ENCODE peak calls at places on chromosomes 2 and 18, in eight cellular contexts. K, T, Y, G, Q, O, C and H are unnamed samples.

GRCh38 chr18:53935803-53936202 is 288.7 kb downstream of the MBD2 start:
- DNase-seq in K (no peak), T (no peak), Y (peak; percentile 44), G (peak; percentile 3), Q (no peak), O (no peak), C (no peak), H (no peak)

GRCh38 chr2:43890855-43891254 is 52.1 kb downstream of the ABCG8 start:
- DNase-seq in K (no peak), T (peak; percentile 43), Y (peak; percentile 9), G (peak; percentile 58), Q (no peak), O (peak; percentile 53), C (no peak), H (peak; percentile 65)

GRCh38 chr2:36680012-36680411 is 16.5 kb upstream of the VIT start:
- DNase-seq in K (no peak), T (no peak), Y (no peak), G (no peak), Q (no peak), O (peak; percentile 24), C (no peak), H (peak; percentile 11)

GRCh38 chr2:64453710-64454315 is at the start of gene LGALSL:
- DNase-seq in K (peak; percentile 69), T (peak; percentile 30), Y (peak; percentile 71), G (peak; percentile 63), Q (peak; percentile 76), O (peak; percentile 57), C (peak; percentile 95), H (peak; percentile 76)

GRCh38 chr2:71240794-71241193 is 13.9 kb upstream of the PAIP2B start:
- DNase-seq in K (peak; percentile 66), T (no peak), Y (no peak), G (no peak), Q (no peak), O (no peak), C (no peak), H (no peak)

GRCh38 chr18:48676756-48677368 is 138.0 kb downstream of the CTIF start:
- DNase-seq in K (peak; percentile 64), T (peak; percentile 16), Y (peak; percentile 27), G (peak; percentile 67), Q (peak; percentile 62), O (peak; percentile 43), C (peak; percentile 92), H (peak; percentile 71)

GRCh38 chr2:100781523-100782375 is 38.2 kb upstream of the NPAS2 start:
- DNase-seq in K (no peak), T (no peak), Y (no peak), G (no peak), Q (no peak), O (no peak), C (no peak), H (no peak)

GRCh38 chr2:162177301-162177700 is 25.3 kb upstream of the GCG start:
- DNase-seq in K (no peak), T (no peak), Y (no peak), G (no peak), Q (no peak), O (no peak), C (no peak), H (no peak)

GRCh38 chr2:159126653-159127052 is 158.2 kb downstream of the TANC1 start:
- DNase-seq in K (no peak), T (peak; percentile 98), Y (no peak), G (peak; percentile 87), Q (no peak), O (peak; percentile 97), C (no peak), H (peak; percentile 73)

GRCh38 chr2:5479265-5479928 is 212.8 kb upstream of the SOX11 start:
- DNase-seq in K (no peak), T (no peak), Y (no peak), G (no peak), Q (peak; percentile 35), O (no peak), C (peak; percentile 68), H (no peak)

GRCh38 chr18:32040936-32041335 is 22.3 kb downstream of the RNF125 start:
- DNase-seq in K (no peak), T (no peak), Y (peak; percentile 2), G (no peak), Q (no peak), O (no peak), C (no peak), H (no peak)

GRCh38 chr2:106547104-106547503 is 59.9 kb downstream of the CD8B2 start:
- DNase-seq in K (no peak), T (no peak), Y (no peak), G (no peak), Q (no peak), O (no peak), C (no peak), H (peak; percentile 24)

GRCh38 chr2:55419236-55419513 is 481 bp downstream of the CCDC88A start:
- DNase-seq in K (no peak), T (peak; percentile 27), Y (no peak), G (peak; percentile 64), Q (no peak), O (peak; percentile 38), C (no peak), H (peak; percentile 62)

GRCh38 chr2:55418512-55419235 is 982 bp downstream of the CCDC88A start:
- DNase-seq in K (no peak), T (no peak), Y (peak; percentile 14), G (peak; percentile 23), Q (no peak), O (peak; percentile 11), C (peak; percentile 56), H (no peak)

GRCh38 chr2:55418072-55418471 is 1.6 kb downstream of the CCDC88A start:
- DNase-seq in K (no peak), T (no peak), Y (no peak), G (peak; percentile 44), Q (no peak), O (peak; percentile 8), C (no peak), H (peak; percentile 53)

GRCh38 chr2:55415300-55415699 is 4.4 kb downstream of the CCDC88A start:
- DNase-seq in K (no peak), T (no peak), Y (no peak), G (no peak), Q (no peak), O (no peak), C (no peak), H (no peak)

GRCh38 chr2:55416826-55417568 is 2.7 kb downstream of the CCDC88A start:
- DNase-seq in K (no peak), T (no peak), Y (no peak), G (no peak), Q (no peak), O (no peak), C (no peak), H (no peak)
- H3K9ac ChIP-seq in K (no peak overlapping the region), T (no peak overlapping the region), Y (no peak overlapping the region), G (peak overlapping the region; percentile 2), Q (no peak overlapping the region), O (no peak overlapping the region), C (peak overlapping the region; percentile 72), H (peak overlapping the region; percentile 97)

GRCh38 chr2:198615972-198616371 is 811.6 kb downstream of the PLCL1 start:
- DNase-seq in K (no peak), T (peak; percentile 1), Y (no peak), G (peak; percentile 34), Q (no peak), O (peak; percentile 15), C (no peak), H (peak; percentile 38)
- H3K9ac ChIP-seq in K (no peak overlapping the region), T (no peak overlapping the region), Y (no peak overlapping the region), G (peak overlapping the region; percentile 2), Q (no peak overlapping the region), O (no peak overlapping the region), C (no peak overlapping the region), H (peak overlapping the region; percentile 75)

DNA sequence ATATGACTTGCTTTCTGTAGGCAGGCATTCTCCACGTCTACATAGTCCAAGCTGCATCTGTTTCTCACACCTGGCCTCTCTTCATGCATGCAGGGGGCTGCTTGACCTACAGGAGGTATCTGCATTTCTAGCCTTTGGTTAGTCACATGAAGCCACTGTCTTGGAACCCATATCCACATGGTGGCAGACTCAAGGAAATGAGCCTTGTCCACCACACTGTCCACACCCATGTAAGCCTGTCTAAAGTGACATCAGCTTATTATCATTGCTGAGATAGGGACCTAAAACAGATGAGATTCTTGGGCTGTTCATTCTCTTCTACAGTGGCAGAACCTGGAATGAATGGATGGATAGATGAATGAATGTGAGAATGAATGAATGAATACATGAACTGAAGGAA is 160.4 kb downstream of the DOCK10 start:
- DNase-seq in K (no peak), T (no peak), Y (no peak), G (peak; percentile 29), Q (no peak), O (no peak), C (no peak), H (no peak)
- H3K9ac ChIP-seq in K (no peak overlapping the region), T (peak overlapping the region; percentile 9), Y (no peak overlapping the region), G (peak overlapping the region; percentile 56), Q (no peak overlapping the region), O (no peak overlapping the region), C (no peak overlapping the region), H (peak overlapping the region; percentile 11)

GRCh38 chr2:20195431-20195830 is 29.5 kb downstream of the SDC1 start:
- DNase-seq in K (no peak), T (no peak), Y (no peak), G (no peak), Q (no peak), O (no peak), C (no peak), H (no peak)
- H3K9ac ChIP-seq in K (no peak overlapping the region), T (no peak overlapping the region), Y (no peak overlapping the region), G (no peak overlapping the region), Q (no peak overlapping the region), O (no peak overlapping the region), C (no peak overlapping the region), H (no peak overlapping the region)